ENCODE peak calls at places on chromosome 13, in five cellular contexts. D is transverse colon; J is CD8-positive, alpha-beta memory T cell; B is thoracic aorta; Q is colonic mucosa. L is an unnamed sample.
A peak's percentile ranks its signal among the peaks of the same experiment; 100 is the strongest.

GRCh38 chr13:50079278-50080157 is 64.3 kb downstream of the KCNRG start:
- DNase-seq in D (no peak), J (no peak), B (no peak), Q (no peak), L (no peak)

GRCh38 chr13:104387514-104387913 is 1321.3 kb upstream of the SLC10A2 start:
- DNase-seq in D (no peak), J (no peak), B (no peak), Q (no peak), L (no peak)

GRCh38 chr13:51523082-51523518 is 61.2 kb upstream of the WDFY2 start:
- DNase-seq in D (peak; percentile 12), J (no peak), B (no peak), Q (no peak), L (peak; percentile 18)

GRCh38 chr13:111031531-111031961 is 83.6 kb upstream of the ARHGEF7 start:
- DNase-seq in D (peak; percentile 17), J (no peak), B (no peak), Q (no peak), L (no peak)

GRCh38 chr13:78603240-78603947 is at the start of gene POU4F1:
- DNase-seq in D (peak; percentile 69), J (no peak), B (no peak), Q (peak; percentile 62), L (no peak)

GRCh38 chr13:111219950-111220349 is 100.5 kb upstream of the TEX29 start:
- DNase-seq in D (no peak), J (no peak), B (no peak), Q (no peak), L (no peak)

GRCh38 chr13:66159526-66159925 is 1070.6 kb downstream of the PCDH9 start:
- DNase-seq in D (no peak), J (no peak), B (no peak), Q (no peak), L (no peak)

GRCh38 chr13:37364024-37364423 is 234.5 kb downstream of the POSTN start:
- DNase-seq in D (no peak), J (no peak), B (no peak), Q (no peak), L (no peak)

GRCh38 chr13:95375706-95376105 is 74.5 kb upstream of the ABCC4 start:
- DNase-seq in D (no peak), J (no peak), B (no peak), Q (no peak), L (no peak)

GRCh38 chr13:97422118-97423054 is 11.6 kb upstream of the RAP2A start:
- DNase-seq in D (no peak), J (no peak), B (no peak), Q (no peak), L (no peak)

GRCh38 chr13:49183672-49184315 is 36.3 kb upstream of the MLNR start:
- DNase-seq in D (no peak), J (no peak), B (no peak), Q (no peak), L (no peak)

GRCh38 chr13:97356592-97356991 is 77.4 kb upstream of the RAP2A start:
- DNase-seq in D (no peak), J (no peak), B (no peak), Q (no peak), L (no peak)

GRCh38 chr13:111503376-111503775 is 182.9 kb downstream of the TEX29 start:
- DNase-seq in D (no peak), J (no peak), B (no peak), Q (no peak), L (no peak)

GRCh38 chr13:76836311-76836710 is 49.9 kb downstream of the KCTD12 start:
- DNase-seq in D (no peak), J (no peak), B (no peak), Q (no peak), L (no peak)

GRCh38 chr13:92769064-92769463 is 457.5 kb upstream of the GPC6 start:
- DNase-seq in D (no peak), J (no peak), B (no peak), Q (no peak), L (no peak)

GRCh38 chr13:105611424-105611823 is 924.0 kb downstream of the EFNB2 start:
- DNase-seq in D (no peak), J (no peak), B (no peak), Q (no peak), L (no peak)

GRCh38 chr13:114071991-114072390 is 60.4 kb downstream of the RASA3 start:
- DNase-seq in D (no peak), J (no peak), B (no peak), Q (no peak), L (no peak)

GRCh38 chr13:66329988-66330429 is 900.1 kb downstream of the PCDH9 start:
- DNase-seq in D (no peak), J (no peak), B (no peak), Q (no peak), L (no peak)

GRCh38 chr13:84670245-84670644 is 788.0 kb upstream of the SLITRK1 start:
- DNase-seq in D (no peak), J (no peak), B (no peak), Q (no peak), L (no peak)
- H3K27ac ChIP-seq in D (no peak overlapping the region), J (no peak overlapping the region), B (no peak overlapping the region), Q (no peak overlapping the region), L (no peak overlapping the region)

DNA sequence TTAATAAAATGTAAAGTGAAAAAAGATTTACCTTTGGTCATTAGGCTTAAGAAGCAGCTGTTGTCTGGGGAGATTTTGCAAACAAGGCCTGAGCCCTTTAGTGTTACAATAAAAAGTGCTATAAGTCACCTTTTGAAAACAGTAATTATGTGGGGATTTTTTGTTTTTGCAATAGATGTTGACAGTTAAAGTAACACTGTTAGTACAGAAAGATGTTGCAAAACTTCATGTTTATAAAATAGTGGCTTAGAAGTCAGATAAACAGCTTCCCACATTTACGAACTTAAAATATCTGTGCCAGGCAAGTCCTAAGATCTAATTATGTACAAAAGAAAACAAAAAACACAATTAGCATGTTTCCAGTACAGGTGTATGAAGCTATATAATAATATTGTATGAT is 138.0 kb upstream of the IRS2 start:
- DNase-seq in D (no peak), J (no peak), B (no peak), Q (no peak), L (no peak)
- H3K27ac ChIP-seq in D (no peak overlapping the region), J (no peak overlapping the region), B (no peak overlapping the region), Q (no peak overlapping the region), L (no peak overlapping the region)

GRCh38 chr13:109842521-109842920 is 56.1 kb upstream of the IRS2 start:
- DNase-seq in D (no peak), J (no peak), B (no peak), Q (no peak), L (no peak)

GRCh38 chr13:109844396-109844795 is 58.0 kb upstream of the IRS2 start:
- DNase-seq in D (no peak), J (no peak), B (no peak), Q (no peak), L (no peak)

GRCh38 chr13:109840893-109841287 is 54.5 kb upstream of the IRS2 start:
- DNase-seq in D (no peak), J (no peak), B (no peak), Q (no peak), L (no peak)

GRCh38 chr13:109846185-109846584 is 59.8 kb upstream of the IRS2 start:
- DNase-seq in D (no peak), J (no peak), B (no peak), Q (no peak), L (no peak)

DNA sequence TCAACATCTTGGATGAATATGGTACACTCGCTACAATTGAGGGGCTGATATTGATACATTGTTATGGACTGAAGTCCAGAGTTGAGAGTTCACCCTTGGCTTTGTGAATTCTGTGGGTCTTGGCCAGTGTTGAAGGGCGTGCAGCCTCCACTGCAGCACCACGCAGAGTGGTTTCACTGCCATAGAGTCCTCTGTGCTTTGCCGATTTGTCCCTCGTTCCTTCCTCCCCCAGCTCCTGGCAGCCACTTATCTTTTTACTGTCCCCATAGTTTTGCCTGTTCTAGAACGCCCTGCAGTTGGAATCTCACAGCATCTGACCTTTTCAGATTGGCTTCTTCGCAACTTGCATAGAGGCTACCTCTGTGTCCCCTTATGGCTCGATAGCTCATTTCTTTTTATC is 57.3 kb upstream of the IRS2 start:
- DNase-seq in D (no peak), J (no peak), B (no peak), Q (no peak), L (no peak)
- H3K27ac ChIP-seq in D (no peak overlapping the region), J (no peak overlapping the region), B (peak overlapping the region; percentile 10), Q (no peak overlapping the region), L (no peak overlapping the region)

DNA sequence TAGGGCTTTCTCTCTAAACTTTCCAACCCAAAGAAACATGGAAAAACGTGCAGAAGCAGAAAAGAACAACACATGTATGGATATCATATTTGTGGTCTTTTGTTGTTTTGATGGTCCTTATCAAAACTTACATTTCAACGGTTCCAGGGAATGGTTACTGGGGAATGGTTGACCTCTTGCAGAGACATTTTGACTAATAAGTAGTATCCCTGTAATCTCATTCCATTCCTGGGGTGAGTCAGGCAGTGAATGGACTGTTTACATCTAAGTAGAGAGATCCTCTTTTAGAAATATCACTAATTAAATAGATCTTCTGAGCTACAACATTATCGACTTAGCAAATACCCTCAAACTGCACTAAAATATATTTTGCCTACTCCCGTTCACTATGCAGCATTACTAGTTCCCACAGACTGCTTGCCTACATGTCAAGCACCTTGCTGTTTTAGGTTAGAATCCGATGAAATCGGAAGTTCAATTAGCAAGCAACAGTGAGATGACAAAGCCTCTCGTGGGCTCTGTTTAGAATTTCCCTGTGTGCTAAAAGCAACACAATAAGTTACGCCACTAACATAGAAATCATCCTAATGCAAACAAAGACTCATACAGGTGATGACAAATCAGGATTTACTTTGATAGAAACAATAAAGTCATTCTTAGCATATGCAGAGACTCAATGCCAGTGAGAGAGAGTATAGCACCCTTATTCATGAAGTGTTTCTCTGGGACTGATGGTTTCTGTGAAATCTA is 797.7 kb upstream of the ARGLU1 start:
- DNase-seq in D (no peak), J (no peak), B (no peak), Q (no peak), L (no peak)
- H3K27ac ChIP-seq in D (no peak overlapping the region), J (no peak overlapping the region), B (no peak overlapping the region), Q (no peak overlapping the region), L (no peak overlapping the region)

GRCh38 chr13:32429406-32429909 is 1.5 kb upstream of the N4BP2L1 start:
- DNase-seq in D (no peak), J (no peak), B (no peak), Q (no peak), L (no peak)
- H3K27ac ChIP-seq in D (peak overlapping the region; percentile 94), J (no peak overlapping the region), B (peak overlapping the region; percentile 79), Q (no peak overlapping the region), L (no peak overlapping the region)

GRCh38 chr13:48018637-48019036 is 17.6 kb upstream of the SUCLA2 start:
- DNase-seq in D (no peak), J (no peak), B (no peak), Q (no peak), L (no peak)
- H3K27ac ChIP-seq in D (no peak overlapping the region), J (no peak overlapping the region), B (no peak overlapping the region), Q (no peak overlapping the region), L (no peak overlapping the region)

L was measured in CD4-positive, alpha-beta T cell.